ENCODE peak calls at places on chromosome 15, in four cellular contexts. K is right atrium auricular region, E is cardiac fibroblast, H is BJ. Z is an unnamed sample.
A peak's percentile ranks its signal among the peaks of the same experiment; 100 is the strongest.

GRCh38 chr15:77371850-77372249 is 48.1 kb downstream of the PEAK1 start:
- DNase-seq in K (no peak), E (no peak), H (no peak), Z (no peak)

GRCh38 chr15:81239190-81239589 is 42.5 kb downstream of the IL16 start:
- DNase-seq in K (no peak), E (peak; percentile 53), H (no peak), Z (no peak)

GRCh38 chr15:69897471-69898237 is 200.1 kb downstream of the TLE3 start:
- DNase-seq in K (peak; percentile 80), E (no peak), H (no peak), Z (no peak)

GRCh38 chr15:57364282-57365007 is 11.9 kb upstream of the CGNL1 start:
- DNase-seq in K (no peak), E (no peak), H (no peak), Z (no peak)

GRCh38 chr15:92831459-92832229 is 68.5 kb upstream of the CHD2 start:
- DNase-seq in K (peak; percentile 95), E (peak; percentile 97), H (peak; percentile 68), Z (peak; percentile 94)

GRCh38 chr15:76345269-76345879 is 8.8 kb downstream of the ISL2 start:
- DNase-seq in K (no peak), E (no peak), H (no peak), Z (no peak)

GRCh38 chr15:38474155-38474757 is 20.3 kb downstream of the FAM98B start:
- DNase-seq in K (no peak), E (peak; percentile 79), H (peak; percentile 26), Z (peak; percentile 26)

GRCh38 chr15:59294574-59294960 is 78.1 kb downstream of the MYO1E start:
- DNase-seq in K (no peak), E (no peak), H (no peak), Z (no peak)

GRCh38 chr15:85615930-85616329 is 178.8 kb downstream of the KLHL25 start:
- DNase-seq in K (no peak), E (peak; percentile 66), H (no peak), Z (no peak)

GRCh38 chr15:71811036-71811736 is 832 bp downstream of the NR2E3 start:
- DNase-seq in K (no peak), E (no peak), H (no peak), Z (no peak)

GRCh38 chr15:49622561-49622960 is 1.7 kb downstream of the DTWD1 start:
- DNase-seq in K (no peak), E (peak; percentile 10), H (no peak), Z (no peak)

GRCh38 chr15:62413147-62413546 is 248.1 kb upstream of the C2CD4B start:
- DNase-seq in K (no peak), E (no peak), H (peak; percentile 31), Z (no peak)

GRCh38 chr15:38613085-38613484 is 48.5 kb upstream of the RASGRP1 start:
- DNase-seq in K (no peak), E (no peak), H (no peak), Z (no peak)

GRCh38 chr15:59399465-59400102 is 26.9 kb upstream of the MYO1E start:
- DNase-seq in K (no peak), E (no peak), H (no peak), Z (no peak)

GRCh38 chr15:28955686-28956421 is 70.1 kb downstream of the APBA2 start:
- DNase-seq in K (peak; percentile 40), E (peak; percentile 57), H (peak; percentile 66), Z (no peak)

GRCh38 chr15:90823455-90823974 is 44.9 kb upstream of the FURIN start:
- DNase-seq in K (no peak), E (no peak), H (no peak), Z (no peak)

GRCh38 chr15:29670945-29671307 is 151.3 kb downstream of the TJP1 start:
- DNase-seq in K (no peak), E (peak; percentile 95), H (no peak), Z (peak; percentile 97)

GRCh38 chr15:44243146-44243545 is 45.4 kb upstream of the GOLM2 start:
- DNase-seq in K (no peak), E (no peak), H (no peak), Z (no peak)

GRCh38 chr15:62343397-62343796 is 178.3 kb upstream of the C2CD4B start:
- DNase-seq in K (no peak), E (no peak), H (no peak), Z (no peak)

GRCh38 chr15:65518633-65519285 is 1.3 kb upstream of the DPP8 start:
- DNase-seq in K (no peak), E (no peak), H (no peak), Z (no peak)

GRCh38 chr15:49731187-49731828 is 110.5 kb downstream of the DTWD1 start:
- DNase-seq in K (no peak), E (no peak), H (no peak), Z (no peak)

GRCh38 chr15:97976129-97976528 is 15.6 kb downstream of the ARRDC4 start:
- DNase-seq in K (no peak), E (no peak), H (no peak), Z (no peak)

GRCh38 chr15:57288926-57289650 is 87.2 kb upstream of the CGNL1 start:
- DNase-seq in K (no peak), E (no peak), H (peak; percentile 46), Z (no peak)

GRCh38 chr15:80840173-80841130 is 61.3 kb downstream of the CEMIP start:
- DNase-seq in K (no peak), E (no peak), H (no peak), Z (no peak)

GRCh38 chr15:20294651-20295237 is 246.9 kb downstream of the GOLGA6L6 start:
- DNase-seq in K (peak; percentile 50), E (no peak), H (no peak), Z (no peak)

GRCh38 chr15:65184305-65184943 is 718 bp downstream of the CLPX start:
- DNase-seq in K (no peak), E (peak; percentile 65), H (no peak), Z (no peak)

GRCh38 chr15:43748376-43748775 is 2.1 kb downstream of the PDIA3 start:
- DNase-seq in K (no peak), E (peak; percentile 43), H (no peak), Z (no peak)

GRCh38 chr15:60538129-60538528 is 59.2 kb upstream of the ICE2 start:
- DNase-seq in K (no peak), E (no peak), H (no peak), Z (no peak)

DNA sequence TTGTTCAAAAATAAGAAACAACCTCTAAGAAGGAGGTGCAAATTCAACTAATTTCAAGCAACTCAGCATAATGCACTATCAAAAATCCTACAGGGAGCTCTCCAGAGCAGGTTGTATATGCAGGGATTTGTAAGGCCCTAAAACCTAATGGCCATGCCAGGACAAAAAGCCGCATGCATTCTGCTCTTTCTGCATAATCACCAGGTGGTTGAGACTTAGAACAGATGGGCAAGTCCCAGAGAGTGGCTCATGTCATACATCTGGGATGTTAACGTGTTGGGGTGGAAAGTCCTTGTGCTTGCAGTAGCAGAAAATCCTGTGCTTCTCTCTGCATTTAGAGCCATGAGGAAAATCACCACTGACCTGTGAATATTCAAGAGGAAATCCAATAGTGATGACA is 1002.9 kb downstream of the AGBL1 start:
- DNase-seq in K (no peak), E (no peak), H (no peak), Z (no peak)
- TF ChIP-seq CTCF in K (no peak), E (no peak), H (no peak), Z (no peak)

GRCh38 chr15:36882487-36883108 is 217.8 kb downstream of the MEIS2 start:
- DNase-seq in K (no peak), E (peak; percentile 8), H (no peak), Z (no peak)

GRCh38 chr15:36885709-36886108 is 214.6 kb downstream of the MEIS2 start:
- DNase-seq in K (no peak), E (no peak), H (no peak), Z (no peak)

GRCh38 chr15:36884404-36885335 is 215.7 kb downstream of the MEIS2 start:
- DNase-seq in K (no peak), E (no peak), H (no peak), Z (no peak)

GRCh38 chr15:36886135-36887011 is 214.0 kb downstream of the MEIS2 start:
- DNase-seq in K (no peak), E (no peak), H (no peak), Z (no peak)

GRCh38 chr15:36883705-36884355 is 216.5 kb downstream of the MEIS2 start:
- DNase-seq in K (peak; percentile 89), E (peak; percentile 91), H (peak; percentile 15), Z (no peak)
- H3K4me3 ChIP-seq in K (peak overlapping the region; percentile 36), E (peak overlapping the region; percentile 29), H (peak overlapping the region; percentile 21), Z (no peak overlapping the region)

GRCh38 chr15:55532944-55533343 is 24.9 kb upstream of the DNAAF4 start:
- DNase-seq in K (no peak), E (no peak), H (no peak), Z (no peak)
- TF ChIP-seq CTCF in K (no peak), E (no peak), H (no peak), Z (no peak)

GRCh38 chr15:42156266-42156922 is at the start of gene PLA2G4F:
- DNase-seq in K (no peak), E (no peak), H (no peak), Z (no peak)
- H3K4me3 ChIP-seq in K (no peak within 1 kb of the TSS), E (no peak within 1 kb of the TSS), H (no peak within 1 kb of the TSS), Z (no peak within 1 kb of the TSS)

GRCh38 chr15:74203914-74204431 is 1.4 kb upstream of the STRA6 start:
- DNase-seq in K (peak; percentile 74), E (peak; percentile 26), H (no peak), Z (no peak)

GRCh38 chr15:74201656-74202420 is 749 bp downstream of the STRA6 start:
- DNase-seq in K (no peak), E (peak; percentile 69), H (no peak), Z (no peak)

GRCh38 chr15:74200871-74201419 is 1.6 kb downstream of the STRA6 start:
- DNase-seq in K (no peak), E (peak; percentile 77), H (peak; percentile 74), Z (no peak)

GRCh38 chr15:74200394-74200793 is 2.2 kb downstream of the STRA6 start:
- DNase-seq in K (no peak), E (peak; percentile 94), H (no peak), Z (no peak)

GRCh38 chr15:74202461-74203401 is at the start of gene STRA6:
- DNase-seq in K (no peak), E (no peak), H (no peak), Z (no peak)
- TF ChIP-seq CTCF in K (no peak), E (no peak), H (peak; percentile 30), Z (no peak)

GRCh38 chr15:89813381-89814111 is 1.1 kb downstream of the ANPEP start:
- DNase-seq in K (no peak), E (no peak), H (no peak), Z (no peak)
- H3K4me3 ChIP-seq in K (peak overlapping the region; percentile 54), E (peak overlapping the region; percentile 95), H (peak overlapping the region; percentile 80), Z (peak overlapping the region; percentile 94)

DNA sequence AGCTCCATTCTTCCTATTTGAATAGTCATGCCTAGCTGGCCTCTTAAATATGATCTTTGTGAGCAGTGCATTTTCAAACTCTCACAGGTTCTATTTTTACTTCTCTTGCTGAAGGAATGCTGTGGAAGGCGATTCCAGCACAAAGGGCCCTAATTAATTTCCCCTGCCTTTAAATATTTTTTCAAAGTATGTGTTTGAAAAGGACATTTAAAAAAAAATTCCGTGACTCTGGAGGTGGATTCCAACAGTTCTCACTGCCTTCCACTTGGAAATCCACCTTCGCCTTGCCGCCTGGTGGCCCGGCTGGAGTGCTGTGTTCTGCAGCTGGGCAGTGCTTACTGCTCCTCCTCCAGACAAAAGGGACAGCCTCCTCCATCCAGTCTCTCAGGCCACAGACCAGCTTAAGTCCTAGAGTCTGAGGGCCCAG is 61.5 kb upstream of the CORO2B start:
- DNase-seq in K (no peak), E (no peak), H (peak; percentile 81), Z (no peak)
- TF ChIP-seq CTCF in K (peak; percentile 27), E (peak; percentile 8), H (peak; percentile 68), Z (no peak)

Z was measured in epithelial cell of proximal tubule.